ENCODE peak calls at places on chromosomes 16 and 17, in six cellular contexts. G, V, L, R, K and T are unnamed samples. For H3K9me3, the result is how much of the 10 kb centered on the place peaks cover.

GRCh38 chr16:8675183-8676159 is 1.1 kb downstream of the ABAT start:
- DNase-seq in R (no peak), L (no peak), V (no peak), G (no peak), K (peak), T (no peak)

GRCh38 chr17:27596571-27597187 is 34.3 kb upstream of the LGALS9 start:
- DNase-seq in G (no peak), R (no peak), K (no peak), L (no peak), V (no peak), T (no peak)

GRCh38 chr17:71251276-71251675 is 869.5 kb upstream of the SOX9 start:
- DNase-seq in G (no peak), K (no peak), L (no peak), R (no peak), V (no peak), T (no peak)

GRCh38 chr17:70968302-70968701 is 799.0 kb downstream of the KCNJ2 start:
- DNase-seq in L (no peak), G (no peak), V (peak), K (no peak), R (no peak), T (no peak)

GRCh38 chr17:75965468-75965867 is 13.5 kb downstream of the ACOX1 start:
- DNase-seq in V (no peak), G (no peak), R (no peak), L (no peak), K (no peak), T (no peak)

GRCh38 chr16:81837312-81837748 is 58.2 kb downstream of the PLCG2 start:
- DNase-seq in G (no peak), K (no peak), V (no peak), R (no peak), L (no peak), T (no peak)

GRCh38 chr17:14007951-14008350 is 61.4 kb upstream of the COX10 start:
- DNase-seq in G (no peak), V (no peak), K (no peak), R (no peak), L (no peak), T (no peak)

GRCh38 chr17:58403312-58403711 is 14.0 kb downstream of the RNF43 start:
- DNase-seq in K (no peak), R (no peak), G (no peak), L (no peak), V (no peak), T (no peak)

GRCh38 chr17:39553326-39553945 is 54.3 kb downstream of the NEUROD2 start:
- DNase-seq in G (no peak), R (no peak), L (no peak), K (no peak), V (no peak), T (no peak)

GRCh38 chr17:1275962-1276736 is 3.3 kb upstream of the TRARG1 start:
- DNase-seq in K (peak), L (peak), G (peak), V (no peak), R (peak), T (peak)

GRCh38 chr16:88088161-88088581 is 136.9 kb downstream of the BANP start:
- DNase-seq in R (no peak), L (no peak), K (no peak), V (no peak), G (peak), T (peak)

GRCh38 chr16:82784567-82784956 is 157.8 kb downstream of the CDH13 start:
- DNase-seq in G (no peak), L (no peak), V (no peak), R (no peak), K (no peak), T (no peak)

GRCh38 chr17:59406808-59407381 is 75.4 kb downstream of the YPEL2 start:
- DNase-seq in G (no peak), R (no peak), K (no peak), V (peak), L (no peak), T (no peak)

GRCh38 chr17:39927928-39928867 is 666 bp downstream of the LRRC3C start:
- DNase-seq in G (peak), V (no peak), L (peak), K (peak), R (peak), T (peak)

GRCh38 chr16:51872536-51872935 is 674.4 kb downstream of the TOX3 start:
- DNase-seq in K (no peak), R (no peak), G (no peak), L (no peak), V (no peak), T (no peak)

GRCh38 chr16:74999683-75000480 is 1.1 kb downstream of the ZNRF1 start:
- DNase-seq in R (peak), V (no peak), G (peak), K (peak), L (peak), T (peak)

GRCh38 chr17:21573961-21574610 is 118.2 kb upstream of the KCNJ18 start:
- DNase-seq in L (no peak), K (no peak), V (peak), R (peak), G (peak), T (peak)

GRCh38 chr16:89319883-89320716 is 102.6 kb downstream of the ZNF778 start:
- DNase-seq in K (peak), L (peak), R (peak), G (peak), V (no peak), T (peak)

GRCh38 chr16:4801962-4802658 is at the start of gene ROGDI:
- DNase-seq in L (peak), R (peak), V (no peak), K (peak), G (peak), T (peak)

GRCh38 chr17:2796164-2797140 is at the start of gene RAP1GAP2:
- DNase-seq in R (peak), L (no peak), V (no peak), K (peak), G (peak), T (peak)

GRCh38 chr17:78272181-78272913 is 40.9 kb downstream of the TMEM235 start:
- DNase-seq in K (peak), V (peak), L (peak), R (no peak), G (no peak), T (no peak)

GRCh38 chr17:29579866-29580771 is 9.3 kb downstream of the GIT1 start:
- DNase-seq in R (peak), V (no peak), L (peak), G (peak), K (peak), T (peak)

GRCh38 chr16:65510850-65511249 is 389.0 kb upstream of the CDH11 start:
- DNase-seq in K (no peak), R (no peak), V (no peak), G (no peak), L (no peak), T (no peak)

DNA sequence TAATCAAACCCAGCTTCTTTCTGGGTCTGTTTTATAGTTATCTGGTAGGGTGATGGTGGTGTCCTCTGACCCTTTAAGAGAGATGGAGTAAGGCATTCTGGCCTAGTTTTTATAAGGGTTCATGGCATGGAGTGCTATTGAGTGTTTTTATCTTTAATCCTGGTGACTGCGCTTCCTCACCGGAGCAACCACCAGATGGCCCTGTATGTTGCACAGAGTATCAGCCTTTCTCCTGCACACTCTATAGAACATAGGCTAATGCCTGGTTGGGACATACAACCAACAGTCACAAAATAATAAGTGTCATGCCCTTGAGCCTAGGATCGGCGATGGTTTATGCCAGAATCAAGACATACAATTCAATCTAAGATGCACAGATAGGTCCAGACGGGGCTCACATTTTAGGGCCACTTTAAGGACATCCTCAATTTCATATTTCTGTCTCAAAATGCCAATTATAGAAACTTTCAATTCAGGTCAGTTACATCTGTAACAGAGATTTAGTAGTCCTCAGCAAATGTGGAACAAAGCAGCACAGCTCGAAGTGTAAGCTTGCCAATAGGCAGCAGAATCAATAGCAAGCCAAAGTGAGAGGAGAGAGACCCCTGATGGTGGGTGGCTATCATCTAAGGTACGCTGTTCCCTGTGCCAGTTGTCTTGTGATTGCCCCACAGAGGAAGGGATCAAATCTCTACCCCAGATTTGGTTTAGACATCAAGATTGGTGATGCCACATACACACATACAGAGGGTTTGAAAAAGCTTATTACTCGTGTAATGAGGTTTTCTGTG is 37.2 kb upstream of the HOXB9 start:
- DNase-seq in L (no peak), K (no peak), G (no peak), R (no peak), V (no peak), T (no peak)
- TF ChIP-seq CTCF in L (peak), K (no peak), G (no peak), R (no peak), V (no peak), T (no peak)

GRCh38 chr17:16617481-16618060 is 36.1 kb downstream of the ZNF624 start:
- DNase-seq in R (no peak), V (no peak), G (peak), K (peak), L (no peak), T (no peak)
- H3K9me3 ChIP-seq in R (half or more), V (under half), G (under half), K (under half), L (under half), T (half or more)

GRCh38 chr16:54813778-54814177 is 116.9 kb upstream of the IRX5 start:
- DNase-seq in L (no peak), K (no peak), V (no peak), R (no peak), G (no peak), T (no peak)
- H3K4me3 ChIP-seq in L (no peak), K (no peak), V (no peak), R (no peak), G (no peak), T (no peak)

GRCh38 chr16:23967018-23967417 is 131.2 kb downstream of the PRKCB start:
- DNase-seq in V (no peak), R (no peak), L (no peak), K (no peak), G (no peak), T (no peak)
- TF ChIP-seq CTCF in V (no peak), R (no peak), L (no peak), K (no peak), G (no peak), T (no peak)

GRCh38 chr16:35599429-35600165 is 2140.2 kb downstream of the TP53TG3F start:
- DNase-seq in G (no peak), V (no peak), L (no peak), R (no peak), K (no peak), T (no peak)

GRCh38 chr16:35596467-35596866 is 2137.1 kb downstream of the TP53TG3F start:
- DNase-seq in G (no peak), K (no peak), R (no peak), L (no peak), V (no peak), T (no peak)

GRCh38 chr16:35602116-35602515 is 2142.7 kb downstream of the TP53TG3F start:
- DNase-seq in G (no peak), L (no peak), R (no peak), K (no peak), V (no peak), T (no peak)

DNA sequence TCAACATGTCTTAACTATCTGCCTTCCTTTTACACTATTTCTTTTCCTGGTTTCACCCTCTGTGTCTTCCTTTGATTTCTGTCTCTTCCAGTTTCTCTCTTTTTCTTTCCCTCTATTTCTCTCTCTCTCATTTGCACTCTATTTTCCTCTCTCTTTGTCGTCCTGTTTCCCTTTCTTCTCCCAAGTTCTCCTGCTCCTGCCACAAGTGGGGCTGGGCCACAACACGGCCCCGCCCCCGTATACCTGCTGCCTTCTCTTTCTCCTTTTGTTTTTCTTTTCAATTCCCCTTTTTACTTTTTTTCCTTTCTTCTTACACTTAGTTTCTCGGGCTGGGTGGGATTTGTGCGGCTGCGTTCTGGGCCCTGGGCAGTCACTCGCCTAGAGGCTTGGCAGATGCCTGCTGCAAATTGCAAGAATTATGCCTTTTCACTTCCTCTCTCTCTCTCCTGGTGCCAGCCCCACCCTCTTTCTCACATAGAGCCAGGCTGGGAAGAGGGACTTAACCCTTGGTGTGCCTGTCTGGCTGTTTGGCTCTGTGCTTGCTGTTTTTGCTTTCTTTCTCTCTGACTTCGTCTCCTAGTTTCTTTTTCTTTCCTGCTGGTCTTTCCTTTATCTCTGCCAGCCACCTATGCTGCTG is 2139.4 kb downstream of the TP53TG3F start:
- DNase-seq in K (no peak), R (no peak), G (no peak), L (no peak), V (no peak), T (no peak)
- H3K9me3 ChIP-seq in K (under half), R (under half), G (under half), L (under half), V (under half), T (under half)

GRCh38 chr16:49698416-49698815 is 157.5 kb downstream of the ZNF423 start:
- DNase-seq in V (no peak), K (no peak), L (peak), G (no peak), R (peak), T (no peak)

GRCh38 chr16:49700222-49700927 is 155.5 kb downstream of the ZNF423 start:
- DNase-seq in L (no peak), K (no peak), V (no peak), G (no peak), R (peak), T (peak)

GRCh38 chr16:49698931-49699715 is 156.8 kb downstream of the ZNF423 start:
- DNase-seq in K (no peak), R (peak), V (no peak), L (no peak), G (no peak), T (peak)

GRCh38 chr16:49700928-49701685 is 154.8 kb downstream of the ZNF423 start:
- DNase-seq in K (no peak), V (no peak), L (peak), G (no peak), R (no peak), T (no peak)

DNA sequence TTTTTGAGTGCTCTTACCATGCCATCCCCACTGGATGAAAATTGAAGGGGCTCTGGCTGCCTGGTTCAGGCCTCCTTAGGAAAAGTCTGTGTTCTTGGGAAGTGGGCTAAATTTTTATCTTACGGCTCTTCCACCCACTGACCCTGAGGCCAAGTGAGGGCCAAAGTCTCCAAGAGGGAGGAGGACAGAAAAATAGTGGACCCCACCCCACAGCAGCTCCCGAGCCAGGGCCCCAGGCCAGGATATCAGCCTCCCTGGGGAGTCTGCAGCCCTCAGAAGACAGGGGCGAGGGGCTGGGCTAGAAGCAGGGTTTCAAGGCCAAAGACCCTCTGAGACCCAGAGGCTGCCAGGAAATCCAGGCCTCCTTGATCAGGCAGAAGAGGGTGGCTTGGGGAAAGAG is 156.2 kb downstream of the ZNF423 start:
- DNase-seq in K (no peak), L (no peak), V (no peak), R (no peak), G (no peak), T (no peak)
- H3K4me3 ChIP-seq in K (no peak), L (no peak), V (no peak), R (no peak), G (no peak), T (no peak)

DNA sequence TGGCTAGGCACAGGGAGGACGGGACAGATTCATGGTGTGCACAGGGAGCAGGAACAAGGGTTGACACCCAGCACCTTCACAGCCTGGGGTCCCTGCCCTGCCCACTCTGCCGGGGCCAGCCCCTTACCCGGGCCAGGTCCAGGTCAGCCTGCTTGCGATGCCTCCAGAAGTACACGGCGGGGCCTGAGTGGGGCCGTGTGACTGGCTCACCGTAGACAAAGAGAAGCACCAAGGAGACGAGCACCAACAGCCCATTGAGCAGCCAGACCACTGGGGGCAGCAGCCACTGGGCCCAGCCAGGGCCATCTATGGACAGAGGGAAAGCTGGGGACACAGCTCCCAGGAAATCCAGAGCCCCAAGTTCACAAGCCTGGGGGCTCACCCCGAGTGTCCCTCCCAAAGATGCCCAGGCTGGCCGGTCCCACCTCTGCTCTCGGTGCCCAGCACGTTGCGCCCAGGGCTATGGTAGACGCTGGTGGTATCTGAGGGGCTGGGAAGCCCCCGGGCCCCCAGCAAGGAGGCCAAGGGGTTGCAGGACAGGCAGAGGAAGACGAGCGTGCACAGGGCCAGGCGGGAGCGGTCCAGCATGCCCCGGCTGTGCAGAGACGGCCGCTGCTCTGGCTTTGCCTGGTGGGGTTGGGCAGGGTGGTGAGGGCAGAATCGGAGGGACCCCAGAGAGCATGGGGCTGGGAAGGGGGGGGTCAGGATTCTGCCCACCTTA is 19.8 kb downstream of the SREBF1 start:
- DNase-seq in L (no peak), V (no peak), K (no peak), R (no peak), G (no peak), T (no peak)
- TF ChIP-seq CTCF in L (no peak), V (peak), K (no peak), R (no peak), G (no peak), T (no peak)

DNA sequence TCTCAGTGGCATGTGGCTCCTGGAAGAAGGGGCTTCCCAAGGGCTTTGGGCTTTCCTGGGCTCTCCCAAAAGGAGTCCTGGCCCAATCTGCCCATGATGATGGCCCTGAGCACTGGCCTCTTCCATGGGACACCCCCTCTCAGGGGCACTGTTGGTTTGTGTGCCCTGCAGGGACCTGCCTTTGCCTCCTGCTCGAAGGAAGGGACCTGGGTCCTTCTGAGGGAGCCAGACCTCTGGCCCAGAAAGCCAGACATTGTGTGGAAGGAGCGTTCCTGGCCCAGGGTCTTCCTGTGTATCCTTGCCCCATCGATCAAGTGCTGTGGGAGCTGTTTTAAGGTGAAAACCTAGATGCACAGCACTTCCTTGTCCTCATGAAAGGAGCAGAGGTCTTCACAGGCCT is 1689.3 kb downstream of the TP53TG3F start:
- DNase-seq in L (no peak), R (no peak), G (no peak), V (no peak), K (peak), T (no peak)
- H3K9me3 ChIP-seq in L (under half), R (under half), G (under half), V (half or more), K (under half), T (under half)

DNA sequence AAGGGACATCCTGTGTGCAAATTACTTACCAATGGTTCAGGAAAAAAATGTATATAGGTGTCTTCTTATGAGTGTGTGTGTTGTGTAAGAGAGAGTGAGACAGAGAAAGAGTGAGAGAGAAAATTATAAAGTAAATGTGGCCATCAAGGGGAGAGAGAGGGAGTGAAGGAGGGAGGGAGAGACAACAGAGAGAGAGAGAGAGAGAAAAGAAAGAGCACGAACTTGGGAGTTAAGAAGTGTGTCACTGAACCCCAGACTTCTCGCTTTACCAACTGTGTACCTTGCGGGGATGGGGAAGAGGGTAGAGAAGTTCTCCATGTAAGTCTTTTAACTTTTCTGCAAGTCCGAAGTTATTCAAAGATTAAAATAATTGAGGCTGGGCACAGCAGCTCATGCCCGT is 28.8 kb upstream of the ARL4D start:
- DNase-seq in V (no peak), L (no peak), R (no peak), G (no peak), K (no peak), T (no peak)
- H3K4me3 ChIP-seq in V (no peak), L (no peak), R (peak), G (no peak), K (no peak), T (peak)

GRCh38 chr16:54242199-54242598 is 44.4 kb downstream of the IRX3 start:
- DNase-seq in V (no peak), K (no peak), L (peak), G (no peak), R (no peak), T (no peak)
- TF ChIP-seq CTCF in V (no peak), K (no peak), L (no peak), G (no peak), R (no peak), T (no peak)